ENCODE peak calls at places on chromosome 21, in five cellular contexts. V is activated naive CD8-positive, alpha-beta T cell treated with anti-CD3 and anti-CD28 coated beads, Interleukin-2, amount 50 U/mL, for 24 hours; Z is nucleus accumbens; W is skeletal muscle cell; U is HEK293T. F is an unnamed sample.

GRCh38 chr21:41673596-41674335 is 93.1 kb downstream of the RIPK4 start:
- DNase-seq in V (no peak), W (no peak), Z (no peak), U (no peak), F (no peak)

GRCh38 chr21:33367309-33367973 is 35.8 kb upstream of the IFNGR2 start:
- DNase-seq in U (no peak), V (no peak), W (no peak), Z (no peak), F (no peak)

GRCh38 chr21:14457762-14458161 is 74.8 kb upstream of the HSPA13 start:
- DNase-seq in V (no peak), W (no peak), Z (no peak), U (no peak), F (no peak)

GRCh38 chr21:25997788-25998611 is 172.6 kb downstream of the APP start:
- DNase-seq in V (no peak), W (no peak), U (no peak), Z (peak; percentile 55), F (no peak)

GRCh38 chr21:19198801-19199200 is 795.2 kb upstream of the TMPRSS15 start:
- DNase-seq in Z (no peak), W (no peak), V (no peak), U (no peak), F (no peak)

GRCh38 chr21:39845581-39846130 is 21.6 kb upstream of the PCP4 start:
- DNase-seq in U (no peak), Z (no peak), V (no peak), W (no peak), F (no peak)

GRCh38 chr21:33732038-33732437 is 89.7 kb downstream of the ITSN1 start:
- DNase-seq in Z (no peak), U (no peak), W (no peak), V (no peak), F (no peak)

GRCh38 chr21:45475797-45476570 is 66.3 kb downstream of the SLC19A1 start:
- DNase-seq in V (no peak), U (no peak), W (no peak), Z (no peak), F (no peak)

GRCh38 chr21:43665879-43666278 is 6.5 kb downstream of the RRP1B start:
- DNase-seq in V (no peak), W (no peak), U (no peak), Z (no peak), F (no peak)

GRCh38 chr21:17585875-17586450 is 26.7 kb downstream of the BTG3 start:
- DNase-seq in Z (no peak), U (peak; percentile 26), W (no peak), V (no peak), F (no peak)

GRCh38 chr21:39009587-39010225 is 173.5 kb downstream of the PSMG1 start:
- DNase-seq in Z (no peak), W (no peak), V (no peak), U (no peak), F (no peak)

GRCh38 chr21:28156590-28156989 is 836.1 kb downstream of the LTN1 start:
- DNase-seq in Z (no peak), W (no peak), U (no peak), V (no peak), F (no peak)

F was measured in nephron progenitor cell.